ENCODE peak calls at places on chromosomes 2 and 18, in five cellular contexts. I, W, G, U and B are unnamed samples.

GRCh38 chr2:237714690-237715458 is 83.7 kb upstream of the RBM44 start:
- DNase-seq in U (no peak), W (no peak), G (peak), I (no peak), B (peak)

GRCh38 chr18:12750076-12750707 is 47.4 kb downstream of the PSMG2 start:
- DNase-seq in U (peak), G (peak), W (no peak), I (no peak), B (peak)

GRCh38 chr2:10861765-10862164 is 49.2 kb upstream of the PDIA6 start:
- DNase-seq in U (no peak), W (no peak), I (no peak), G (no peak), B (no peak)

GRCh38 chr2:64212801-64213321 is 68.6 kb upstream of the PELI1 start:
- DNase-seq in G (peak), I (no peak), U (no peak), W (no peak), B (no peak)

GRCh38 chr2:27792759-27793158 is 21.2 kb downstream of the MRPL33 start:
- DNase-seq in I (no peak), G (no peak), U (no peak), W (no peak), B (peak)

GRCh38 chr2:172985139-172985874 is 90.3 kb upstream of the MAP3K20 start:
- DNase-seq in U (peak), G (peak), W (no peak), I (peak), B (peak)

GRCh38 chr18:34993289-34993688 is 47.9 kb upstream of the MAPRE2 start:
- DNase-seq in W (no peak), I (no peak), G (no peak), U (no peak), B (no peak)

GRCh38 chr18:79584491-79585394 is 94.9 kb upstream of the CTDP1 start:
- DNase-seq in W (no peak), I (no peak), U (no peak), G (no peak), B (no peak)

GRCh38 chr2:151730242-151730975 is 3.9 kb downstream of the NEB start:
- DNase-seq in W (no peak), I (no peak), U (peak), G (peak), B (no peak)

GRCh38 chr2:134625311-134625710 is 93.5 kb downstream of the TMEM163 start:
- DNase-seq in U (no peak), W (no peak), G (no peak), I (no peak), B (no peak)

GRCh38 chr18:26227051-26227672 is 917 bp downstream of the TAF4B start:
- DNase-seq in G (no peak), I (peak), W (no peak), U (no peak), B (peak)

GRCh38 chr2:188245230-188245629 is 46.4 kb upstream of the GULP1 start:
- DNase-seq in W (no peak), I (no peak), G (peak), U (no peak), B (no peak)

GRCh38 chr2:187138240-187138639 is 289.3 kb upstream of the ZSWIM2 start:
- DNase-seq in W (no peak), U (peak), G (peak), I (no peak), B (peak)

GRCh38 chr18:2965797-2966196 is 47.1 kb downstream of the LPIN2 start:
- DNase-seq in U (no peak), I (no peak), W (no peak), G (no peak), B (no peak)

GRCh38 chr2:3201296-3201695 is 176.3 kb downstream of the EIPR1 start:
- DNase-seq in U (no peak), W (peak), G (no peak), I (no peak), B (no peak)

GRCh38 chr18:26419746-26420145 is 128.6 kb downstream of the KCTD1 start:
- DNase-seq in U (peak), W (no peak), G (no peak), I (no peak), B (no peak)

GRCh38 chr18:77635858-77636257 is 386.2 kb downstream of the GALR1 start:
- DNase-seq in I (no peak), W (no peak), U (no peak), G (no peak), B (no peak)

GRCh38 chr2:43399515-43400245 is 173.3 kb upstream of the ZFP36L2 start:
- DNase-seq in I (no peak), G (peak), U (peak), W (no peak), B (peak)

GRCh38 chr2:10960606-10961489 is 49.1 kb downstream of the KCNF1 start:
- DNase-seq in G (no peak), U (no peak), W (no peak), I (no peak), B (no peak)

GRCh38 chr2:20291106-20291564 is 59.5 kb downstream of the PUM2 start:
- DNase-seq in G (peak), U (peak), I (peak), W (no peak), B (peak)

GRCh38 chr2:38465789-38466127 is 88.7 kb upstream of the ATL2 start:
- DNase-seq in I (peak), U (peak), G (peak), W (no peak), B (peak)

GRCh38 chr2:237674731-237675276 is 47.4 kb downstream of the LRRFIP1 start:
- DNase-seq in W (peak), G (peak), I (peak), U (peak), B (peak)

GRCh38 chr2:11866358-11867335 is 120.2 kb downstream of the LPIN1 start:
- DNase-seq in G (no peak), I (no peak), W (no peak), U (no peak), B (no peak)

GRCh38 chr18:36397033-36397432 is 99.5 kb downstream of the FHOD3 start:
- DNase-seq in W (no peak), G (no peak), U (no peak), I (no peak), B (no peak)

GRCh38 chr18:58934356-58934755 is 69.7 kb downstream of the ZNF532 start:
- DNase-seq in G (no peak), I (no peak), U (no peak), W (no peak), B (no peak)

GRCh38 chr18:7872569-7872968 is 305.5 kb downstream of the PTPRM start:
- DNase-seq in U (peak), I (peak), W (no peak), G (peak), B (peak)

GRCh38 chr2:121755237-121756111 is at the start of gene TSN:
- DNase-seq in I (peak), U (peak), W (peak), G (peak), B (peak)